ENCODE peak calls at places on chromosome 13, in six cellular contexts. J, G, A, P, I and Z are unnamed samples.

GRCh38 chr13:99977912-99978780 is 3.4 kb upstream of the ZIC2 start:
- DNase-seq in A (no peak), J (no peak), G (no peak), P (no peak), I (no peak), Z (no peak)

GRCh38 chr13:24745861-24746617 is 17.9 kb upstream of the RNF17 start:
- DNase-seq in P (no peak), I (no peak), G (no peak), J (no peak), A (no peak), Z (peak)

GRCh38 chr13:94369862-94370491 is 109.5 kb downstream of the DCT start:
- DNase-seq in J (no peak), G (no peak), I (peak), P (no peak), A (no peak), Z (no peak)

GRCh38 chr13:50712469-50712868 is 131.0 kb downstream of the DLEU7 start:
- DNase-seq in A (no peak), P (peak), I (no peak), J (no peak), G (no peak), Z (no peak)

GRCh38 chr13:113584870-113585671 is 518 bp downstream of the TFDP1 start:
- DNase-seq in G (peak), I (no peak), A (no peak), J (no peak), P (no peak), Z (peak)

GRCh38 chr13:109465151-109465550 is 321.2 kb downstream of the IRS2 start:
- DNase-seq in P (peak), J (no peak), I (peak), G (no peak), A (peak), Z (peak)

GRCh38 chr13:75391432-75392100 is 90.4 kb downstream of the TBC1D4 start:
- DNase-seq in G (no peak), A (no peak), P (no peak), J (no peak), I (peak), Z (no peak)

GRCh38 chr13:96223231-96223630 is 133.3 kb downstream of the HS6ST3 start:
- DNase-seq in A (no peak), J (no peak), P (no peak), G (no peak), I (no peak), Z (peak)

GRCh38 chr13:97384366-97384765 is 49.6 kb upstream of the RAP2A start:
- DNase-seq in I (no peak), A (no peak), P (no peak), J (no peak), G (no peak), Z (no peak)

GRCh38 chr13:76455960-76456359 is 430.2 kb downstream of the KCTD12 start:
- DNase-seq in J (peak), G (no peak), A (peak), P (peak), I (peak), Z (peak)

GRCh38 chr13:46659413-46660065 is 106.6 kb downstream of the LRCH1 start:
- DNase-seq in I (no peak), A (no peak), J (no peak), G (no peak), P (no peak), Z (no peak)

GRCh38 chr13:39451860-39452301 is 151.1 kb downstream of the LHFPL6 start:
- DNase-seq in P (peak), G (peak), I (peak), A (peak), J (peak), Z (no peak)

GRCh38 chr13:96771501-96772367 is 222.5 kb downstream of the OXGR1 start:
- DNase-seq in P (no peak), J (no peak), A (no peak), G (no peak), I (no peak), Z (no peak)

GRCh38 chr13:26010487-26011207 is 41.2 kb downstream of the SHISA2 start:
- DNase-seq in P (no peak), A (no peak), I (no peak), J (no peak), G (no peak), Z (no peak)

GRCh38 chr13:107339209-107339608 is 771.3 kb upstream of the ARGLU1 start:
- DNase-seq in G (no peak), A (no peak), P (peak), J (no peak), I (peak), Z (no peak)

GRCh38 chr13:72255908-72256307 is 388.9 kb upstream of the DACH1 start:
- DNase-seq in J (no peak), A (peak), P (peak), I (no peak), G (peak), Z (no peak)

GRCh38 chr13:75416327-75417005 is 65.5 kb downstream of the TBC1D4 start:
- DNase-seq in I (no peak), A (no peak), G (no peak), J (no peak), P (no peak), Z (no peak)

GRCh38 chr13:100235311-100235901 is 146.5 kb downstream of the PCCA start:
- DNase-seq in G (peak), A (peak), P (peak), J (peak), I (peak), Z (peak)

GRCh38 chr13:41060723-41061074 is 610 bp upstream of the WBP4 start:
- DNase-seq in G (peak), A (peak), J (no peak), I (no peak), P (peak), Z (peak)

GRCh38 chr13:28012896-28013295 is 24.4 kb upstream of the URAD start:
- DNase-seq in I (no peak), J (no peak), G (no peak), P (no peak), A (no peak), Z (no peak)

GRCh38 chr13:25752957-25753540 is 298.8 kb downstream of the SHISA2 start:
- DNase-seq in G (no peak), A (no peak), J (peak), P (peak), I (peak), Z (peak)

GRCh38 chr13:76667551-76667950 is 218.7 kb downstream of the KCTD12 start:
- DNase-seq in G (no peak), I (peak), A (peak), J (peak), P (peak), Z (peak)

GRCh38 chr13:50366488-50367174 is 351.4 kb downstream of the KCNRG start:
- DNase-seq in J (no peak), I (no peak), G (no peak), P (no peak), A (no peak), Z (no peak)

GRCh38 chr13:99087954-99088491 is 110.2 kb upstream of the DOCK9 start:
- DNase-seq in A (no peak), G (peak), I (no peak), P (no peak), J (no peak), Z (no peak)

GRCh38 chr13:110867380-110867779 is 47.5 kb downstream of the ANKRD10 start:
- DNase-seq in P (no peak), G (no peak), J (no peak), A (no peak), I (no peak), Z (no peak)

GRCh38 chr13:106573855-106574254 is 5.9 kb upstream of the ARGLU1 start:
- DNase-seq in A (no peak), G (no peak), J (no peak), I (peak), P (no peak), Z (peak)

GRCh38 chr13:94550030-94550738 is 45.8 kb downstream of the TGDS start:
- DNase-seq in I (peak), A (no peak), G (no peak), P (peak), J (no peak), Z (peak)

GRCh38 chr13:60332682-60333081 is 64.3 kb upstream of the TDRD3 start:
- DNase-seq in G (no peak), I (no peak), J (no peak), A (no peak), P (no peak), Z (no peak)
- H3K4me3 ChIP-seq in G (no peak), I (no peak), J (no peak), A (no peak), P (no peak), Z (no peak)

GRCh38 chr13:44309771-44310767 is 63.6 kb upstream of the SERP2 start:
- DNase-seq in P (no peak), G (no peak), I (no peak), J (no peak), A (no peak), Z (no peak)
- H3K4me3 ChIP-seq in P (no peak), G (no peak), I (no peak), J (no peak), A (no peak), Z (no peak)

GRCh38 chr13:33665776-33666175 is 152.2 kb upstream of the RFC3 start:
- DNase-seq in I (no peak), J (no peak), P (no peak), G (no peak), A (no peak), Z (no peak)
- H3K4me3 ChIP-seq in I (no peak), J (no peak), P (no peak), G (no peak), A (no peak), Z (no peak)

GRCh38 chr13:32255744-32256120 is 59.4 kb downstream of the ZAR1L start:
- DNase-seq in P (peak), A (peak), J (no peak), G (no peak), I (peak), Z (peak)

GRCh38 chr13:32256243-32256642 is 58.9 kb downstream of the ZAR1L start:
- DNase-seq in I (no peak), A (no peak), J (no peak), G (no peak), P (no peak), Z (no peak)

GRCh38 chr13:32253911-32254399 is 61.2 kb downstream of the ZAR1L start:
- DNase-seq in P (no peak), J (peak), G (no peak), A (no peak), I (no peak), Z (no peak)

GRCh38 chr13:32254416-32254815 is 60.7 kb downstream of the ZAR1L start:
- DNase-seq in J (peak), P (no peak), G (no peak), A (no peak), I (no peak), Z (no peak)

GRCh38 chr13:32254916-32255743 is 60.0 kb downstream of the ZAR1L start:
- DNase-seq in A (no peak), I (no peak), G (no peak), P (no peak), J (no peak), Z (no peak)
- H3K4me3 ChIP-seq in A (no peak), I (no peak), G (no peak), P (no peak), J (no peak), Z (no peak)